ENCODE peak calls at places on chromosomes 6 and 20, in eight cellular contexts. L, W, N, Q, E, A, R and F are unnamed samples.

GRCh38 chr20:32236048-32236533 is 28.4 kb downstream of the POFUT1 start:
- DNase-seq in L (peak; percentile 67), W (no peak), N (no peak), Q (no peak), E (no peak), A (no peak), R (no peak), F (no peak)

GRCh38 chr6:47307362-47308222 is 2.1 kb downstream of the TNFRSF21 start:
- DNase-seq in L (no peak), W (no peak), N (no peak), Q (no peak), E (no peak), A (no peak), R (no peak), F (no peak)

GRCh38 chr6:18242062-18242851 is 22.1 kb downstream of the DEK start:
- DNase-seq in L (peak; percentile 94), W (no peak), N (no peak), Q (no peak), E (peak; percentile 87), A (no peak), R (no peak), F (no peak)

GRCh38 chr20:46959081-46959692 is 64.5 kb downstream of the EYA2 start:
- DNase-seq in L (peak; percentile 95), W (no peak), N (no peak), Q (no peak), E (peak; percentile 97), A (no peak), R (no peak), F (no peak)

GRCh38 chr6:14542670-14543366 is 425.2 kb downstream of the CD83 start:
- DNase-seq in L (peak; percentile 79), W (no peak), N (peak; percentile 6), Q (peak; percentile 78), E (peak; percentile 68), A (no peak), R (peak; percentile 9), F (peak; percentile 63)

GRCh38 chr6:30260036-30260504 is 46.9 kb upstream of the TRIM26 start:
- DNase-seq in L (peak; percentile 5), W (peak; percentile 10), N (peak; percentile 27), Q (no peak), E (no peak), A (peak; percentile 53), R (no peak), F (no peak)

GRCh38 chr20:62524486-62524885 is 48.7 kb upstream of the GATA5 start:
- DNase-seq in L (no peak), W (no peak), N (no peak), Q (no peak), E (no peak), A (no peak), R (no peak), F (no peak)

GRCh38 chr6:134678436-134678889 is 271.4 kb downstream of the ALDH8A1 start:
- DNase-seq in L (no peak), W (no peak), N (no peak), Q (no peak), E (peak; percentile 59), A (no peak), R (no peak), F (no peak)

GRCh38 chr20:2610941-2611720 is 41.3 kb upstream of the NOP56 start:
- DNase-seq in L (no peak), W (no peak), N (no peak), Q (no peak), E (peak; percentile 86), A (no peak), R (no peak), F (no peak)

GRCh38 chr6:35136185-35136584 is 5.0 kb downstream of the TCP11 start:
- DNase-seq in L (no peak), W (no peak), N (no peak), Q (no peak), E (no peak), A (no peak), R (no peak), F (no peak)

GRCh38 chr6:108872001-108872974 is 24.1 kb downstream of the ARMC2 start:
- DNase-seq in L (no peak), W (no peak), N (peak; percentile 26), Q (no peak), E (no peak), A (no peak), R (no peak), F (no peak)

GRCh38 chr20:10986586-10986985 is 312.8 kb upstream of the JAG1 start:
- DNase-seq in L (no peak), W (no peak), N (no peak), Q (no peak), E (no peak), A (no peak), R (no peak), F (no peak)

GRCh38 chr20:31945790-31946189 is 6.1 kb downstream of the PDRG1 start:
- DNase-seq in L (no peak), W (no peak), N (no peak), Q (no peak), E (no peak), A (no peak), R (no peak), F (no peak)

GRCh38 chr6:12288844-12289654 is 1.1 kb upstream of the EDN1 start:
- DNase-seq in L (peak; percentile 82), W (peak; percentile 39), N (peak; percentile 40), Q (peak; percentile 67), E (peak; percentile 63), A (no peak), R (peak; percentile 28), F (peak; percentile 55)

GRCh38 chr6:170553686-170554085 is 483 bp upstream of the TBP start:
- DNase-seq in L (no peak), W (no peak), N (no peak), Q (no peak), E (no peak), A (no peak), R (no peak), F (no peak)

GRCh38 chr6:15770347-15771143 is 107.7 kb upstream of the DTNBP1 start:
- DNase-seq in L (peak; percentile 29), W (no peak), N (no peak), Q (no peak), E (peak; percentile 8), A (no peak), R (no peak), F (peak; percentile 15)

GRCh38 chr6:41072836-41073202 is at the start of gene NFYA:
- DNase-seq in L (no peak), W (no peak), N (peak; percentile 100), Q (no peak), E (no peak), A (peak; percentile 99), R (no peak), F (peak; percentile 100)

GRCh38 chr20:50593005-50593335 is 82.8 kb downstream of the PTPN1 start:
- DNase-seq in L (no peak), W (no peak), N (no peak), Q (no peak), E (no peak), A (no peak), R (no peak), F (no peak)

GRCh38 chr20:41643504-41643938 is 25.3 kb upstream of the CHD6 start:
- DNase-seq in L (peak; percentile 71), W (no peak), N (no peak), Q (no peak), E (peak; percentile 21), A (peak; percentile 66), R (peak; percentile 67), F (no peak)

GRCh38 chr6:160275511-160276003 is 16.9 kb upstream of the SLC22A2 start:
- DNase-seq in L (no peak), W (no peak), N (no peak), Q (no peak), E (no peak), A (no peak), R (no peak), F (no peak)

GRCh38 chr6:25014806-25015560 is 79.2 kb upstream of the RIPOR2 start:
- DNase-seq in L (no peak), W (no peak), N (peak; percentile 40), Q (no peak), E (peak; percentile 81), A (no peak), R (peak; percentile 49), F (peak; percentile 70)

GRCh38 chr20:49187330-49188100 is 619 bp downstream of the STAU1 start:
- DNase-seq in L (peak; percentile 15), W (peak; percentile 24), N (no peak), Q (peak; percentile 18), E (peak; percentile 4), A (peak; percentile 70), R (no peak), F (no peak)

GRCh38 chr20:56516631-56517030 is 7.9 kb upstream of the FAM209A start:
- DNase-seq in L (no peak), W (no peak), N (no peak), Q (no peak), E (no peak), A (no peak), R (no peak), F (no peak)

GRCh38 chr6:26355366-26355765 is 9.6 kb upstream of the BTN3A2 start:
- DNase-seq in L (no peak), W (no peak), N (no peak), Q (no peak), E (no peak), A (no peak), R (no peak), F (no peak)